ENCODE peak calls at places on chromosomes 1 and 21, in four cellular contexts. D is prostate gland, M is mucosa of descending colon, B is breast epithelium. O is an unnamed sample.

GRCh38 chr1:40383488-40384412 is 10.2 kb downstream of the SMAP2 start:
- DNase-seq in D (no peak), M (no peak), B (no peak), O (no peak)

GRCh38 chr1:14970115-14970798 is 183.3 kb upstream of the TMEM51 start:
- DNase-seq in D (no peak), M (no peak), B (peak), O (no peak)

GRCh38 chr1:98086796-98087195 is 166.0 kb upstream of the DPYD start:
- DNase-seq in D (no peak), M (no peak), B (no peak), O (peak)

GRCh38 chr21:45326834-45327457 is 39.3 kb upstream of the POFUT2 start:
- DNase-seq in D (no peak), M (no peak), B (no peak), O (no peak)

GRCh38 chr1:182614796-182615451 is 10.7 kb upstream of the RGS16 start:
- DNase-seq in D (peak), M (peak), B (peak), O (peak)

GRCh38 chr1:78834201-78834741 is 172.3 kb downstream of the ADGRL4 start:
- DNase-seq in D (no peak), M (no peak), B (no peak), O (no peak)

GRCh38 chr1:184672013-184672726 is 82.5 kb downstream of the EDEM3 start:
- DNase-seq in D (no peak), M (no peak), B (no peak), O (no peak)

GRCh38 chr1:232274236-232274855 is 355.6 kb downstream of the SIPA1L2 start:
- DNase-seq in D (no peak), M (no peak), B (no peak), O (no peak)

GRCh38 chr1:60981357-60981756 is 101.0 kb upstream of the NFIA start:
- DNase-seq in D (no peak), M (no peak), B (no peak), O (no peak)

GRCh38 chr1:29482064-29482463 is 245.7 kb downstream of the PTPRU start:
- DNase-seq in D (no peak), M (no peak), B (no peak), O (no peak)

GRCh38 chr1:56448529-56448928 is 130.8 kb downstream of the PLPP3 start:
- DNase-seq in D (no peak), M (no peak), B (no peak), O (no peak)

GRCh38 chr1:184297244-184297750 is 89.5 kb upstream of the C1orf21 start:
- DNase-seq in D (no peak), M (no peak), B (no peak), O (no peak)

GRCh38 chr1:152537496-152537895 is 23.2 kb downstream of the CRCT1 start:
- DNase-seq in D (no peak), M (no peak), B (no peak), O (no peak)

GRCh38 chr1:156435551-156436318 is 64.8 kb downstream of the MEF2D start:
- DNase-seq in D (no peak), M (no peak), B (no peak), O (no peak)

GRCh38 chr1:194227157-194227556 is 1040.7 kb upstream of the B3GALT2 start:
- DNase-seq in D (no peak), M (no peak), B (no peak), O (no peak)

GRCh38 chr1:20617157-20617487 is 16.1 kb upstream of the PINK1 start:
- DNase-seq in D (no peak), M (no peak), B (no peak), O (no peak)

GRCh38 chr21:38494254-38494648 is 4.0 kb downstream of the ERG start:
- DNase-seq in D (no peak), M (no peak), B (no peak), O (no peak)

GRCh38 chr1:230867903-230868735 is at the start of gene C1orf198:
- DNase-seq in D (peak), M (peak), B (peak), O (no peak)

GRCh38 chr1:170471310-170471839 is 60.6 kb upstream of the GORAB start:
- DNase-seq in D (no peak), M (no peak), B (no peak), O (no peak)

GRCh38 chr1:41662656-41663437 is 178.4 kb upstream of the EDN2 start:
- DNase-seq in D (peak), M (peak), B (peak), O (no peak)
- H3K4me3 ChIP-seq in D (peak), M (no peak), B (peak), O (peak)

GRCh38 chr1:36446780-36447179 is 3.5 kb downstream of the OSCP1 start:
- DNase-seq in D (no peak), M (no peak), B (no peak), O (no peak)

GRCh38 chr1:36443297-36443696 is 7.0 kb downstream of the OSCP1 start:
- DNase-seq in D (no peak), M (no peak), B (no peak), O (no peak)

GRCh38 chr1:36448530-36449051 is 1.7 kb downstream of the OSCP1 start:
- DNase-seq in D (peak), M (no peak), B (no peak), O (no peak)

GRCh38 chr1:36447450-36447849 is 2.8 kb downstream of the OSCP1 start:
- DNase-seq in D (no peak), M (no peak), B (no peak), O (no peak)

DNA sequence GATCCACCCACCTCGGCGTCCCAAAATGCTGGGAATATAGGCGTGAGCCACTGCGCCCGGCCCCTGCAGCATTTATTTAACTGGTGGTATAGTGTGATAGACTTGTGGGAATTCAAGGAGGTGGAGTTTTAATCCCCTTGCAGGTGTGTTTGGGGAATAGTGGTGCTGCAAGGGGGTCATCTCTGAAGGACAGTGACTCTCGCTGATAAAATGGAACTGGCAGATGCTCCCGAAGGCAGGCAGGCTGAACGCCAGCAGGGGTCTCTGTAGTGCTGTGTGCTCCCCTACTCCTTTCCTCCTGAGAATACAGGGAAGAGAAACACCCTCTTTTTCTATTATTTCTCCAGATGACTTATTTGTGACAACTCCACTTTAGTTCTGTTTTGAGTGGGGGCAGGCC is 4.0 kb downstream of the OSCP1 start:
- DNase-seq in D (no peak), M (no peak), B (no peak), O (no peak)
- TF ChIP-seq CTCF in D (no peak), M (no peak), B (no peak), O (peak)

GRCh38 chr1:21653744-21654100 is 15.4 kb downstream of the RAP1GAP start:
- DNase-seq in D (no peak), M (no peak), B (no peak), O (no peak)
- H3K4me3 ChIP-seq in D (no peak), M (no peak), B (no peak), O (no peak)

DNA sequence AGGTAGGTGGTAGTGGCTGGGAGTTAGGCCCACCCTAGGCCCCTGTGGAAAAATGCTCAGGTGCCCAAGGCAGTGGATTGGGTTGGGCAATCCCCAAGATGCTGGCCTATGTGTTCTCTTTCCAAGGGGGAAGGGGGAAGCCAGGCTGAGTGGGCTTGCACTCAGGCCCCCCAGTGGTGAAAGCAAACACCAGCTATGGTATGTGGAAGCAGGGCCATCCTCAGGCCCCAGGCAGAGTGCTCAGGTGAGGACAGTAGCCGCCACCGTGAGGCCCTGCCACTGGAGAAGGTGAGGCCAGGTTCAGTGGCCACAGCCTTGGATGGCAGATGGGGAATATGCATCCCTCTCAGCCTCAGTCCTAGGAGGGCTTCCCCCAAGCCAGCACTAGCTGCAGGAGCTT is 11.8 kb downstream of the LY9 start:
- DNase-seq in D (no peak), M (no peak), B (no peak), O (no peak)
- TF ChIP-seq CTCF in D (no peak), M (no peak), B (no peak), O (no peak)

GRCh38 chr1:18913065-18913502 is 10.7 kb upstream of the ALDH4A1 start:
- DNase-seq in D (peak), M (peak), B (peak), O (peak)
- H3K4me3 ChIP-seq in D (no peak), M (no peak), B (no peak), O (no peak)